ENCODE peak calls at places on chromosome 21, in six cellular contexts. X, V, F, P, Q and C are unnamed samples.

GRCh38 chr21:46515109-46515508 is 56.4 kb downstream of the DIP2A start:
- DNase-seq in P (no peak), V (no peak), X (peak; percentile 13), Q (no peak), F (peak; percentile 16), C (no peak)

GRCh38 chr21:38434913-38435533 is 63.3 kb downstream of the ERG start:
- DNase-seq in F (no peak), Q (peak; percentile 25), P (no peak), V (no peak), X (peak; percentile 34), C (peak; percentile 45)

GRCh38 chr21:31284797-31285397 is 59.2 kb downstream of the TIAM1 start:
- DNase-seq in X (peak; percentile 37), F (no peak), V (no peak), Q (no peak), P (no peak), C (peak; percentile 26)

GRCh38 chr21:25879203-25879602 is 144.4 kb downstream of the GABPA start:
- DNase-seq in F (no peak), P (no peak), X (no peak), V (no peak), Q (no peak), C (no peak)

GRCh38 chr21:17466166-17466565 is 46.7 kb upstream of the CXADR start:
- DNase-seq in V (peak; percentile 42), F (peak; percentile 37), Q (peak; percentile 36), P (no peak), X (peak; percentile 83), C (peak; percentile 37)

GRCh38 chr21:33801424-33802405 is 113.9 kb downstream of the ATP5PO start:
- DNase-seq in Q (peak; percentile 98), V (no peak), P (no peak), F (no peak), X (peak; percentile 80), C (peak; percentile 97)

GRCh38 chr21:33943293-33943692 is 27.7 kb upstream of the ATP5PO start:
- DNase-seq in Q (no peak), P (no peak), F (no peak), X (no peak), V (no peak), C (no peak)

GRCh38 chr21:16620921-16621320 is 891.1 kb downstream of the USP25 start:
- DNase-seq in Q (no peak), V (no peak), X (no peak), F (no peak), P (no peak), C (no peak)

GRCh38 chr21:37407719-37408455 is 41.3 kb downstream of the DYRK1A start:
- DNase-seq in V (no peak), P (no peak), F (no peak), X (peak; percentile 63), Q (no peak), C (no peak)

GRCh38 chr21:16522512-16522911 is 792.7 kb downstream of the USP25 start:
- DNase-seq in F (no peak), Q (no peak), X (peak; percentile 83), V (no peak), P (no peak), C (peak; percentile 1)

GRCh38 chr21:17514124-17514481 is 1.3 kb downstream of the CXADR start:
- DNase-seq in P (no peak), V (no peak), Q (peak; percentile 49), X (no peak), F (no peak), C (peak; percentile 30)

GRCh38 chr21:34524671-34525601 is 12.9 kb upstream of the KCNE1 start:
- DNase-seq in X (peak; percentile 84), P (no peak), F (no peak), V (no peak), Q (peak; percentile 30), C (no peak)

GRCh38 chr21:26572668-26573381 is at the start of gene CYYR1:
- DNase-seq in F (no peak), V (peak; percentile 36), Q (no peak), P (peak; percentile 70), X (no peak), C (no peak)

GRCh38 chr21:38965241-38965640 is 159.5 kb downstream of the ETS2 start:
- DNase-seq in P (no peak), V (no peak), F (no peak), Q (no peak), X (peak; percentile 51), C (no peak)

GRCh38 chr21:46194374-46195334 is 10.4 kb upstream of the SPATC1L start:
- DNase-seq in Q (no peak), P (no peak), F (no peak), X (no peak), V (no peak), C (no peak)

GRCh38 chr21:25639922-25640670 is 1.0 kb downstream of the JAM2 start:
- DNase-seq in F (no peak), X (no peak), Q (no peak), P (peak; percentile 74), V (no peak), C (no peak)

GRCh38 chr21:42406201-42406601 is 2.5 kb downstream of the UBASH3A start:
- DNase-seq in F (peak; percentile 20), P (no peak), Q (no peak), V (no peak), X (no peak), C (no peak)

GRCh38 chr21:33980276-33980916 is 64.8 kb upstream of the ATP5PO start:
- DNase-seq in Q (peak; percentile 28), P (no peak), F (no peak), X (no peak), V (no peak), C (peak; percentile 4)

GRCh38 chr21:46160563-46161179 is 5.3 kb upstream of the FTCD start:
- DNase-seq in X (no peak), P (peak; percentile 35), Q (no peak), F (peak; percentile 5), V (no peak), C (no peak)

GRCh38 chr21:31446206-31446900 is 102.3 kb upstream of the TIAM1 start:
- DNase-seq in X (no peak), F (no peak), P (no peak), V (no peak), Q (no peak), C (no peak)

GRCh38 chr21:23452384-23453083 is 2154.7 kb downstream of the MRPL39 start:
- DNase-seq in X (no peak), P (peak; percentile 64), F (no peak), V (no peak), Q (peak; percentile 13), C (no peak)

GRCh38 chr21:38955495-38955894 is 149.8 kb downstream of the ETS2 start:
- DNase-seq in F (peak; percentile 72), P (no peak), X (peak; percentile 77), V (peak; percentile 39), Q (peak; percentile 37), C (peak; percentile 79)

GRCh38 chr21:34189506-34189905 is 116.1 kb downstream of the MRPS6 start:
- DNase-seq in F (no peak), P (no peak), Q (no peak), V (no peak), X (no peak), C (no peak)

GRCh38 chr21:26795866-26796329 is 49.3 kb downstream of the ADAMTS1 start:
- DNase-seq in P (no peak), F (peak; percentile 63), Q (peak; percentile 84), V (peak; percentile 39), X (peak; percentile 100), C (peak; percentile 88)

GRCh38 chr21:24204641-24205040 is 1402.6 kb downstream of the MRPL39 start:
- DNase-seq in Q (no peak), V (no peak), F (no peak), X (no peak), P (no peak), C (no peak)

GRCh38 chr21:15722591-15723324 is 7.0 kb upstream of the USP25 start:
- DNase-seq in Q (peak; percentile 84), P (no peak), X (no peak), F (no peak), V (no peak), C (no peak)

GRCh38 chr21:31892686-31893085 is 19.9 kb downstream of the HUNK start:
- DNase-seq in Q (no peak), V (no peak), F (no peak), X (no peak), P (no peak), C (no peak)

GRCh38 chr21:42424848-42425602 is 21.3 kb downstream of the UBASH3A start:
- DNase-seq in V (no peak), F (peak; percentile 39), P (no peak), Q (no peak), X (no peak), C (no peak)

DNA sequence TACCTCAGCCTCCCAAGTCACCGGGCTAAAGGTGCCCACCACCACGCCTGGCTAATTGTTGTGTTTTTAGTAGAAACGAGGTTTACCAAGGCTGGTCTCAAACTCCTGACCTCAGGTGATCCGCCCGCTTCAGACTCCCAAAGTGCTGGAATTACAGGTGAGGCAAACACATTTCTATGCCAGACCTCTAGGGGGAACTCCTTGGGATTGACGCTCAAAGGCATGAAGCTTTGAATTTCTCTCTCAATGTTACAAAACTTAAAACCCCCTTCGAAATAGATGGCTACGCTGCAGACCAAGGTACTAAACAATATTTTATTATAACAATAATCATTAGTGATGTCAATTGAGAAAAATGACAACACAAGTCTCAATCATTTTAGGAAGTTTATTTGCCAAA is 330.0 kb downstream of the SETD4 start:
- DNase-seq in X (no peak), V (no peak), F (no peak), Q (no peak), P (no peak), C (no peak)
- TF ChIP-seq CTCF in X (no peak), V (no peak), F (no peak), Q (peak; percentile 33), P (no peak), C (no peak)

GRCh38 chr21:45124596-45124995 is 50.2 kb downstream of the ADARB1 start:
- DNase-seq in X (no peak), V (no peak), P (no peak), Q (no peak), F (no peak), C (no peak)
- TF ChIP-seq CTCF in X (no peak), V (no peak), P (no peak), Q (no peak), F (no peak), C (no peak)

GRCh38 chr21:44455524-44456206 is 355 bp downstream of the LRRC3 start:
- DNase-seq in P (no peak), X (no peak), Q (peak; percentile 49), V (peak; percentile 62), F (peak; percentile 59), C (no peak)
- TF ChIP-seq CTCF in P (no peak), X (no peak), Q (peak; percentile 56), V (no peak), F (no peak), C (no peak)

GRCh38 chr21:36029309-36029708 is 31.0 kb downstream of the SETD4 start:
- DNase-seq in P (no peak), F (no peak), Q (no peak), X (no peak), V (no peak), C (no peak)
- TF ChIP-seq CTCF in P (no peak), F (no peak), Q (no peak), X (no peak), V (no peak), C (no peak)

GRCh38 chr21:43829575-43830119 is 35.4 kb upstream of the AGPAT3 start:
- DNase-seq in X (no peak), P (no peak), Q (peak; percentile 52), V (no peak), F (no peak), C (no peak)
- TF ChIP-seq CTCF in X (peak; percentile 4), P (no peak), Q (peak; percentile 57), V (no peak), F (no peak), C (no peak)

GRCh38 chr21:29024474-29025327 is at the start of gene USP16:
- DNase-seq in X (peak; percentile 99), F (peak; percentile 97), V (peak; percentile 95), Q (peak; percentile 99), P (peak; percentile 95), C (peak; percentile 97)
- TF ChIP-seq CTCF in X (peak; percentile 13), F (peak; percentile 64), V (no peak), Q (no peak), P (no peak), C (no peak)